ENCODE peak calls at places on chromosome 14, in nine cellular contexts. L is left cardiac atrium; F is K562; C is fibroblast of the aortic adventitia; Z is nucleus accumbens; A is cerebellar cortex; E is fibroblast of lung; W is activated CD8-positive, alpha-beta memory T cell treated with anti-CD3 and anti-CD28 coated beads for 24 hours; G is A549. T is an unnamed sample.

GRCh38 chr14:38910092-38910491 is 192.9 kb downstream of the SEC23A start:
- DNase-seq in L (no peak), F (no peak), C (no peak), Z (no peak), A (no peak), E (no peak), W (no peak), G (no peak), T (no peak)

GRCh38 chr14:90483117-90483516 is 86.3 kb downstream of the CALM1 start:
- DNase-seq in L (no peak), F (no peak), C (no peak), Z (no peak), A (no peak), E (no peak), W (no peak), G (no peak), T (no peak)

GRCh38 chr14:82855912-82856381 is 1322.3 kb upstream of the SEL1L start:
- DNase-seq in L (no peak), F (no peak), C (no peak), Z (no peak), A (no peak), E (peak; percentile 52), W (no peak), G (no peak), T (no peak)

GRCh38 chr14:75875958-75876357 is 105.8 kb downstream of the TGFB3 start:
- DNase-seq in L (no peak), F (no peak), C (no peak), Z (no peak), A (no peak), E (no peak), W (no peak), G (no peak), T (no peak)

GRCh38 chr14:103186241-103186835 is 63.1 kb downstream of the TNFAIP2 start:
- DNase-seq in L (no peak), F (no peak), C (no peak), Z (no peak), A (peak; percentile 28), E (no peak), W (no peak), G (no peak), T (no peak)

GRCh38 chr14:67514203-67514607 is 18.9 kb upstream of the PLEKHH1 start:
- DNase-seq in L (no peak), F (no peak), C (peak; percentile 16), Z (no peak), A (peak; percentile 87), E (no peak), W (peak; percentile 64), G (no peak), T (no peak)

GRCh38 chr14:103094406-103095209 is at the start of gene EXOC3L4:
- DNase-seq in L (no peak), F (no peak), C (no peak), Z (no peak), A (no peak), E (no peak), W (no peak), G (no peak), T (no peak)

GRCh38 chr14:57502581-57503254 is 9.1 kb upstream of the CCDC198 start:
- DNase-seq in L (peak; percentile 34), F (no peak), C (peak; percentile 29), Z (no peak), A (no peak), E (peak; percentile 66), W (no peak), G (no peak), T (no peak)

GRCh38 chr14:58717211-58717610 is 79.4 kb downstream of the DACT1 start:
- DNase-seq in L (no peak), F (no peak), C (no peak), Z (no peak), A (no peak), E (peak; percentile 26), W (no peak), G (no peak), T (no peak)

GRCh38 chr14:67442139-67442906 is 30.4 kb upstream of the PLEK2 start:
- DNase-seq in L (no peak), F (no peak), C (no peak), Z (no peak), A (no peak), E (no peak), W (no peak), G (no peak), T (no peak)

GRCh38 chr14:44428239-44428924 is 78.7 kb downstream of the FSCB start:
- DNase-seq in L (no peak), F (no peak), C (no peak), Z (no peak), A (no peak), E (no peak), W (no peak), G (no peak), T (no peak)

GRCh38 chr14:88270781-88271180 is 52.3 kb downstream of the KCNK10 start:
- DNase-seq in L (no peak), F (no peak), C (no peak), Z (no peak), A (no peak), E (no peak), W (no peak), G (no peak), T (no peak)

GRCh38 chr14:49907186-49907585 is 14.3 kb downstream of the ARF6 start:
- DNase-seq in L (no peak), F (no peak), C (no peak), Z (no peak), A (no peak), E (no peak), W (peak; percentile 37), G (no peak), T (no peak)

GRCh38 chr14:68248481-68249255 is 429.1 kb downstream of the RAD51B start:
- DNase-seq in L (no peak), F (peak; percentile 31), C (peak; percentile 95), Z (no peak), A (peak; percentile 65), E (peak; percentile 81), W (peak; percentile 66), G (peak; percentile 86), T (no peak)

GRCh38 chr14:94481468-94482131 is 5.6 kb upstream of the SERPINA9 start:
- DNase-seq in L (no peak), F (no peak), C (peak; percentile 4), Z (no peak), A (no peak), E (peak; percentile 79), W (no peak), G (no peak), T (no peak)

GRCh38 chr14:90968025-90968424 is 92.4 kb downstream of the RPS6KA5 start:
- DNase-seq in L (no peak), F (no peak), C (peak; percentile 66), Z (no peak), A (no peak), E (peak; percentile 8), W (no peak), G (peak; percentile 10), T (no peak)

GRCh38 chr14:93538411-93538810 is 107.7 kb downstream of the UNC79 start:
- DNase-seq in L (no peak), F (peak; percentile 22), C (peak; percentile 5), Z (no peak), A (no peak), E (peak; percentile 6), W (no peak), G (peak; percentile 67), T (peak; percentile 26)

GRCh38 chr14:75673345-75673744 is 12.3 kb downstream of the TTLL5 start:
- DNase-seq in L (no peak), F (no peak), C (no peak), Z (no peak), A (no peak), E (no peak), W (no peak), G (no peak), T (no peak)

GRCh38 chr14:61512026-61512425 is 183.3 kb upstream of the HIF1A start:
- DNase-seq in L (no peak), F (no peak), C (no peak), Z (no peak), A (peak; percentile 54), E (no peak), W (no peak), G (no peak), T (no peak)

GRCh38 chr14:35285168-35285990 is 6.8 kb upstream of the PSMA6 start:
- DNase-seq in L (no peak), F (no peak), C (no peak), Z (no peak), A (no peak), E (no peak), W (no peak), G (no peak), T (no peak)

GRCh38 chr14:97319691-97320090 is 522.5 kb downstream of the VRK1 start:
- DNase-seq in L (no peak), F (no peak), C (no peak), Z (no peak), A (no peak), E (no peak), W (no peak), G (no peak), T (no peak)